ENCODE peak calls at places on chromosomes 6 and 20, in five cellular contexts. D is HFFc6, E is mammary epithelial cell, H is foreskin fibroblast, X is GM13976. Z is an unnamed sample.

GRCh38 chr6:169620171-169621125 is 81.4 kb downstream of the WDR27 start:
- DNase-seq in D (peak; percentile 50), E (peak; percentile 50), H (peak; percentile 58), X (no peak), Z (peak; percentile 29)

GRCh38 chr20:45924391-45925261 is 9.9 kb upstream of the PCIF1 start:
- DNase-seq in D (no peak), E (no peak), H (peak; percentile 77), X (no peak), Z (peak; percentile 53)

GRCh38 chr6:109790131-109790530 is 99.0 kb downstream of the FIG4 start:
- DNase-seq in D (peak; percentile 57), E (no peak), H (peak; percentile 78), X (no peak), Z (peak; percentile 84)

GRCh38 chr6:5121479-5121878 is 36.3 kb downstream of the PPP1R3G start:
- DNase-seq in D (no peak), E (no peak), H (no peak), X (no peak), Z (no peak)

GRCh38 chr6:148177589-148178233 is 164.9 kb upstream of the SASH1 start:
- DNase-seq in D (peak; percentile 34), E (peak; percentile 35), H (peak; percentile 79), X (peak; percentile 47), Z (peak; percentile 58)

GRCh38 chr6:33428219-33428890 is 8.5 kb downstream of the SYNGAP1 start:
- DNase-seq in D (peak; percentile 34), E (peak; percentile 45), H (peak; percentile 58), X (peak; percentile 58), Z (no peak)

GRCh38 chr20:54214566-54214965 is 6.7 kb downstream of the PFDN4 start:
- DNase-seq in D (no peak), E (no peak), H (no peak), X (no peak), Z (no peak)

GRCh38 chr6:8027965-8028651 is 36.1 kb downstream of the BLOC1S5 start:
- DNase-seq in D (no peak), E (no peak), H (peak; percentile 51), X (no peak), Z (peak; percentile 40)

GRCh38 chr20:37833172-37833915 is 69.6 kb upstream of the VSTM2L start:
- DNase-seq in D (no peak), E (no peak), H (no peak), X (no peak), Z (no peak)

GRCh38 chr6:156316613-156317012 is 460.6 kb upstream of the ARID1B start:
- DNase-seq in D (no peak), E (no peak), H (no peak), X (no peak), Z (no peak)

GRCh38 chr6:31020057-31020456 is 9.8 kb downstream of the MUC22 start:
- DNase-seq in D (no peak), E (no peak), H (no peak), X (no peak), Z (no peak)

GRCh38 chr20:63625771-63626423 is 1.0 kb downstream of the GMEB2 start:
- DNase-seq in D (no peak), E (no peak), H (peak; percentile 50), X (peak; percentile 62), Z (peak; percentile 23)

GRCh38 chr6:158255280-158255973 is 56.8 kb upstream of the TULP4 start:
- DNase-seq in D (no peak), E (no peak), H (no peak), X (no peak), Z (no peak)

GRCh38 chr20:48656661-48657211 is 171.1 kb downstream of the PREX1 start:
- DNase-seq in D (no peak), E (no peak), H (no peak), X (no peak), Z (no peak)
- TF ChIP-seq CTCF in D (peak; percentile 69), E (no peak), H (peak; percentile 14), X (no peak), Z (peak; percentile 9)

DNA sequence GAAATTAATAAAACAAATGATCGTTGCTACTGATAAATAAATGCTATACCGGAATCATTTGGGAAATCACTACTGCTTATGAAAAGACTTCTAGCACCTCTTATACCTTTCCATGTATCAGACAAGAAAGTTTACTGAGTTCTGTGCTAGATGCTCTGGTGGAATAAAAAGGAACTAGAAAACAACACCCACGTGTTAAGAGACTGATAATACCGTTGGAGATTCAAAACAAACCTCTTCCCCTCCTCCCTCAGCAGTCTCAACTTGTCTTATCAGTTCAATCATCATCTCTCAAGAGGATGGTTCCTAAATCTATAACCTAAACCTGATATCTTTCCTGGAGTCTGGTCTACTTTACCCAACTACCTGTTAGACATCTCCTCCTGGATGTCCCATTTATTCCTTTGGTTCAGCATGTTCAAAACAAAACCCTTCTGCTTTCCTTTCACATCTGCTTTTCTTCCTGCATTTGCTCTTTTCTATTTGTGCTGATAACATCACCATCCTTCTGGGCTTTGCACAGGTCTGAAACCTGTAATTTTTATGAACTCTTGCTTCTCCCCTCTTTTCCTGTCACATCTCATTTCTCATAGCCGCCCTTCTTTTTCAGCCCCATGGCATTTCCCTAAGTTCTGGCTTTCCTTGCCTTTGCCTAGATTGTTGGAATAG is 122.2 kb downstream of the COL19A1 start:
- DNase-seq in D (no peak), E (no peak), H (no peak), X (no peak), Z (no peak)
- TF ChIP-seq CTCF in D (no peak), E (no peak), H (no peak), X (no peak), Z (no peak)

DNA sequence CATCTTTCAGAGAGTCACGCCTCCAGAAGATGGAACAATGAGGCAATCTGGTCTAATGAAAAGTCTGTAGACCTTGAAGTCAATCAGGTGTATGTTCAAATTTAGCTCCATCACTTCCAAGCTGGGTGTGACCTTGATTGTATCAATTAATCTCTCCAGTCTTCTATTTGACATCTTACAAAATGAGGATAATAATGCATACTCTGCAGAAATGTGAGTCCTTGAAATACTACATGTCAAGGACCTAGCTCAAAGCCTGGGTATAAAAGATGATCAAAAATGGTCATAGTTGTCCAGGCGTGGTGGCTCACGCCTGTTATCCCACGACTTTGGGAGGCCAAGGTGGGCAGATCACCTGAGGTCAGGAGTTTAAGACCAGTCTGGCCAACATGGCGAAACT is 29.8 kb downstream of the CGA start:
- DNase-seq in D (no peak), E (no peak), H (no peak), X (no peak), Z (no peak)
- TF ChIP-seq CTCF in D (no peak), E (no peak), H (no peak), X (no peak), Z (no peak)

DNA sequence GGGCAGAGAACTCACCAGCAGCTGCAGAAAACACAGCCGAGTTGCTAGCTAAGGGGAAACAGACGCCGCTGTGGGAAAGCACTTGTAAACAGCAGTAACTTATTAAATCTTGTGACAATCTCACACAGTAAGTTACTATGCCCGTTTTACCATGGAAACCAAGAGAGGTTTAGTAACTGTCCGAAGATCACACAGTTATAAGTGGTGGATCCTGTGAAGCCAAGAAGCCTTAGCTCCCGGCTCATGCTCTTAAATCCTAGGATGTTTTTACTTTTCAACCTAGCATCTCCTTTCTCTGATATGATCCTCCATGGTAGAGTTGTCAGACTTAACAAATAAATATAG is 1.5 kb upstream of the SULF2 start:
- DNase-seq in D (no peak), E (no peak), H (no peak), X (no peak), Z (no peak)
- TF ChIP-seq CTCF in D (peak; percentile 6), E (no peak), H (no peak), X (no peak), Z (no peak)

GRCh38 chr6:150928882-150929281 is 63.4 kb downstream of the MTHFD1L start:
- DNase-seq in D (no peak), E (no peak), H (no peak), X (peak; percentile 47), Z (no peak)
- TF ChIP-seq CTCF in D (peak; percentile 63), E (peak; percentile 13), H (peak; percentile 26), X (peak; percentile 50), Z (no peak)

Z was measured in AG10803.